ENCODE peak calls at places on chromosome 17, in six cellular contexts. D, Z, W, G, X and M are unnamed samples.

GRCh38 chr17:56009795-56010715 is 143.2 kb upstream of the ANKFN1 start:
- DNase-seq in D (no peak), Z (no peak), W (no peak), G (peak; percentile 74), X (no peak), M (no peak)

GRCh38 chr17:50219345-50219744 is 17.9 kb upstream of the COL1A1 start:
- DNase-seq in D (no peak), Z (no peak), W (no peak), G (no peak), X (no peak), M (peak; percentile 89)

GRCh38 chr17:36188891-36189306 is 7.7 kb downstream of the CCL3L1 start:
- DNase-seq in D (no peak), Z (no peak), W (no peak), G (no peak), X (no peak), M (no peak)

GRCh38 chr17:73261952-73262675 is 434 bp upstream of the CPSF4L start:
- DNase-seq in D (no peak), Z (no peak), W (peak; percentile 19), G (no peak), X (peak; percentile 88), M (no peak)

GRCh38 chr17:3961564-3962047 is 2.6 kb downstream of the ATP2A3 start:
- DNase-seq in D (peak; percentile 10), Z (no peak), W (no peak), G (no peak), X (no peak), M (no peak)

GRCh38 chr17:19558946-19559345 is 25.3 kb downstream of the SLC47A1 start:
- DNase-seq in D (no peak), Z (no peak), W (no peak), G (no peak), X (no peak), M (no peak)

GRCh38 chr17:1229354-1229890 is 40.8 kb upstream of the BHLHA9 start:
- DNase-seq in D (peak; percentile 40), Z (peak; percentile 96), W (no peak), G (peak; percentile 34), X (no peak), M (peak; percentile 6)

GRCh38 chr17:34797724-34798123 is 163.5 kb downstream of the CCT6B start:
- DNase-seq in D (peak; percentile 5), Z (no peak), W (peak; percentile 41), G (peak; percentile 88), X (peak; percentile 40), M (peak; percentile 7)

GRCh38 chr17:44747566-44747965 is 11.2 kb upstream of the ADAM11 start:
- DNase-seq in D (no peak), Z (no peak), W (no peak), G (no peak), X (no peak), M (no peak)

GRCh38 chr17:50947844-50948514 is 81.8 kb upstream of the TOB1 start:
- DNase-seq in D (no peak), Z (no peak), W (no peak), G (no peak), X (no peak), M (no peak)